ENCODE peak calls at places on chromosomes 4 and X, in four cellular contexts. J is psoas muscle, L is transverse colon, I is A549. T is an unnamed sample. For H3K4me1, the result is how much of the 10 kb centered on the place peaks cover.

GRCh38 chr4:499563-499962 is 553 bp downstream of the PIGG start:
- DNase-seq in J (no peak), L (no peak), I (no peak), T (no peak)

GRCh38 chrX:74419861-74420193 is 1.5 kb upstream of the SLC16A2 start:
- DNase-seq in J (no peak), L (no peak), I (no peak), T (peak)

GRCh38 chr4:98945297-98945850 is 16.4 kb upstream of the EIF4E start:
- DNase-seq in J (no peak), L (no peak), I (no peak), T (no peak)

GRCh38 chrX:130654409-130654970 is 248.5 kb downstream of the ENOX2 start:
- DNase-seq in J (no peak), L (no peak), I (no peak), T (no peak)

GRCh38 chr4:89765966-89766365 is 71.0 kb downstream of the SNCA start:
- DNase-seq in J (no peak), L (no peak), I (no peak), T (peak)

GRCh38 chrX:10509397-10509796 is 111.0 kb downstream of the MID1 start:
- DNase-seq in J (no peak), L (no peak), I (no peak), T (no peak)

GRCh38 chrX:72045141-72045540 is 86.6 kb downstream of the RTL5 start:
- DNase-seq in J (no peak), L (no peak), I (no peak), T (no peak)

GRCh38 chr4:38921151-38921550 is 53.5 kb downstream of the FAM114A1 start:
- DNase-seq in J (no peak), L (no peak), I (no peak), T (no peak)

GRCh38 chrX:65463550-65463949 is 71.0 kb downstream of the LAS1L start:
- DNase-seq in J (no peak), L (no peak), I (no peak), T (no peak)

GRCh38 chr4:86130160-86130933 is 229.5 kb downstream of the MAPK10 start:
- DNase-seq in J (no peak), L (no peak), I (no peak), T (no peak)

GRCh38 chr4:15657366-15657765 is 2.2 kb upstream of the FBXL5 start:
- DNase-seq in J (no peak), L (no peak), I (no peak), T (no peak)

GRCh38 chrX:69564665-69565064 is 51.2 kb upstream of the EDA start:
- DNase-seq in J (no peak), L (no peak), I (no peak), T (no peak)

GRCh38 chr4:106707776-106708603 is 328.1 kb downstream of the DKK2 start:
- DNase-seq in J (no peak), L (no peak), I (no peak), T (no peak)

GRCh38 chr4:85780664-85781063 is 305.7 kb downstream of the ARHGAP24 start:
- DNase-seq in J (no peak), L (no peak), I (no peak), T (no peak)

GRCh38 chrX:129600981-129601424 is 53.8 kb downstream of the APLN start:
- DNase-seq in J (no peak), L (no peak), I (peak), T (peak)

GRCh38 chrX:29530520-29530919 is 684.8 kb upstream of the MAGEB2 start:
- DNase-seq in J (no peak), L (no peak), I (no peak), T (no peak)

GRCh38 chr4:78876568-78877320 is 62.5 kb downstream of the PAQR3 start:
- DNase-seq in J (no peak), L (no peak), I (no peak), T (no peak)

GRCh38 chr4:168993724-168994510 is 16.1 kb downstream of the CBR4 start:
- DNase-seq in J (no peak), L (no peak), I (no peak), T (no peak)

GRCh38 chr4:7134737-7135388 is 57.5 kb upstream of the SORCS2 start:
- DNase-seq in J (peak), L (peak), I (no peak), T (peak)

GRCh38 chr4:1985780-1986577 is 22.8 kb downstream of the NELFA start:
- DNase-seq in J (no peak), L (no peak), I (no peak), T (no peak)

GRCh38 chr4:182492456-182492855 is 249.3 kb downstream of the TENM3 start:
- DNase-seq in J (no peak), L (no peak), I (no peak), T (no peak)

GRCh38 chrX:37910186-37910585 is 62.8 kb upstream of the DYNLT3 start:
- DNase-seq in J (no peak), L (no peak), I (no peak), T (no peak)

GRCh38 chrX:23493941-23494374 is 159.3 kb downstream of the PTCHD1 start:
- DNase-seq in J (no peak), L (no peak), I (no peak), T (no peak)

GRCh38 chr4:103199009-103199408 is 866 bp upstream of the CENPE start:
- DNase-seq in J (no peak), L (no peak), I (no peak), T (peak)

GRCh38 chrX:134664202-134664601 is 5.9 kb upstream of the PLAC1 start:
- DNase-seq in J (no peak), L (no peak), I (no peak), T (no peak)

GRCh38 chrX:110087485-110088356 is 84.8 kb downstream of the TMEM164 start:
- DNase-seq in J (peak), L (no peak), I (peak), T (no peak)

GRCh38 chr4:105140684-105141490 is 5.8 kb upstream of the TET2 start:
- DNase-seq in J (no peak), L (peak), I (peak), T (no peak)

GRCh38 chr4:74624351-74625151 is 169.8 kb downstream of the BTC start:
- DNase-seq in J (no peak), L (no peak), I (peak), T (no peak)

GRCh38 chr4:74665346-74665745 is 129.0 kb downstream of the BTC start:
- DNase-seq in J (no peak), L (no peak), I (no peak), T (no peak)

GRCh38 chr4:20428410-20429160 is 176.9 kb downstream of the SLIT2 start:
- DNase-seq in J (no peak), L (no peak), I (no peak), T (no peak)

GRCh38 chr4:150310159-150310895 is 232.1 kb downstream of the DCLK2 start:
- DNase-seq in J (no peak), L (no peak), I (no peak), T (no peak)

GRCh38 chrX:39613997-39614679 is 483.6 kb downstream of the BCOR start:
- DNase-seq in J (no peak), L (peak), I (no peak), T (no peak)

GRCh38 chr4:6437682-6438264 is 34.6 kb downstream of the PPP2R2C start:
- DNase-seq in J (no peak), L (no peak), I (no peak), T (no peak)

GRCh38 chr4:171169396-171169795 is 643.8 kb upstream of the GALNTL6 start:
- DNase-seq in J (no peak), L (no peak), I (no peak), T (no peak)

DNA sequence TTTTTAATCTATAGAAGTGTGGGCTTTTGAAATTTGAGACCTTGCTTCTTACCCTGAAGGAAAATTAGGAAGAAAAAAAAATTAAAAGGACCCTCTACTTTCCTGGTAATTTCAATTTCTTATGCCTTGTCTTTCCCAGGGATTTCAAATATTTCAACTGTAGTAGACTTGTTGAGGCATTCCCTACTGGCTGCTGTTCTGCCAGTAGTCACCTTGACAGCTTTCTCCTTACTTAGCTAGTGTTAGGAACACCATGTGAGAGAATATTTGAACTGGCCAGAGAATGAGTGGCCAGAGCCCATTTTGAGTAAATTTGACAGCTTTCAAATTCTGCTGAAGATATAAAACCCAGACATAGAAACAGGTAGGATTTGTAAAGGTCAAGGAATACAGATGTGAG is 24.0 kb upstream of the GBA3 start:
- DNase-seq in J (no peak), L (no peak), I (no peak), T (no peak)
- H3K4me3 ChIP-seq in J (no peak), L (no peak), I (no peak), T (no peak)

GRCh38 chr4:174870311-174870710 is 41.3 kb upstream of the GLRA3 start:
- DNase-seq in J (no peak), L (no peak), I (no peak), T (no peak)
- H3K4me1 ChIP-seq in J (under half), L (under half), I (under half), T (under half)

GRCh38 chr4:152352215-152352614 is 183.7 kb downstream of the FBXW7 start:
- DNase-seq in J (no peak), L (no peak), I (no peak), T (no peak)

GRCh38 chr4:152356428-152357034 is 179.4 kb downstream of the FBXW7 start:
- DNase-seq in J (no peak), L (no peak), I (no peak), T (no peak)

GRCh38 chr4:152348670-152349069 is 187.2 kb downstream of the FBXW7 start:
- DNase-seq in J (no peak), L (no peak), I (no peak), T (no peak)

GRCh38 chr4:152351080-152351479 is 184.8 kb downstream of the FBXW7 start:
- DNase-seq in J (no peak), L (no peak), I (no peak), T (no peak)

GRCh38 chr4:152352645-152353116 is 183.2 kb downstream of the FBXW7 start:
- DNase-seq in J (peak), L (peak), I (peak), T (peak)
- H3K4me3 ChIP-seq in J (peak), L (peak), I (peak), T (no peak)

GRCh38 chr4:153518637-153519384 is 52.7 kb downstream of the TMEM131L start:
- DNase-seq in J (no peak), L (no peak), I (no peak), T (no peak)
- H3K4me1 ChIP-seq in J (half or more), L (under half), I (under half), T (under half)

GRCh38 chrX:150577174-150577573 is 8.8 kb downstream of the MTM1 start:
- DNase-seq in J (no peak), L (no peak), I (no peak), T (no peak)

GRCh38 chrX:150573702-150574101 is 5.3 kb downstream of the MTM1 start:
- DNase-seq in J (no peak), L (peak), I (no peak), T (no peak)

GRCh38 chrX:150572206-150572605 is 3.8 kb downstream of the MTM1 start:
- DNase-seq in J (no peak), L (no peak), I (no peak), T (no peak)

GRCh38 chrX:150575415-150575814 is 7.0 kb downstream of the MTM1 start:
- DNase-seq in J (no peak), L (peak), I (no peak), T (no peak)

DNA sequence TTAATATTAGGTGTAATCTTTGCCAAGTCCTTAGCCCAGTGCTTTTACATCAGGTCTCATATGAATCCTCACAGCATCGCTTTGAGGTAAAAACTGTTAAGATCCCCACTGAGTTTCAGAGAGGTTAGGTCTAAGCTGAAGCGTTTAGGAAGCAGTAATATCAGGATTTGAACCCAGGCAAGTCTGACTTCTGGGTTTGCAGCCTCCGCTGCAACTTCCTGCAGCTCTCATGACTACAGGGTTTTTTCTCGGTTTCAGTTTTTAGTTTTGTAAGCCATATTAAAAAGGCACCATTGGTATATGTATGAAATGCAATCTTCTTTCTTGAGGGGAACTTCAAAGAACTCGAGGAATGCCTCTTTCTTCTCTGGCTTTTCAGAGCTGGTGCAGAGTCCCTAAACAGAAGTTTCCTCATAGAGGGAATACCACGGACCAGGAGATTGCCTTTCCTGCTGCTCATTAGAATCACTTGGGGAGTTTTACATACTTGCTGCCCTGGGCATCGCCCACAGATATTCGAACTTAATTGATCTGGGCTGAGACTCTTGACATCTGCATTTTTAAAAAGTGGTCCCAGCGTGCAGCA is 6.5 kb downstream of the MTM1 start:
- DNase-seq in J (no peak), L (no peak), I (no peak), T (no peak)
- H3K4me3 ChIP-seq in J (no peak), L (no peak), I (no peak), T (no peak)

DNA sequence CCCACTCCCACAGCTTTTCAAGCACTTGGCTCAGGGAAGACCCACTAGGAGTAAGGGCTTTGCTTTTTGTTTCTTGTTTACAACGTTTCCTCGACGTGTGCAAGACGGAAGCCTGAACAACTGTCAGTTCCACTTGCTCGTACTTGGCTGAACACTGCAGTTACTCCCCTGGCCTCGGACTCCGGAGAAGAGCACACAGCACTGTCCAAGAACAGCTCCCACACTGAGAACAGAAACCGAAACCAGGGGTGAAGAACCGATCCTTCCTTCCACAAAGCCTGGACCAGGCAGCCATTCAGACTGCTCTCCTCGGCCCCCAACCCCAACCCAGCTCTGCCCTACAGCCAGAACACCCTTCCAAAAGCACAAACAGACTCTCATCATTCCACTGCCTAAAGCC is 25.5 kb downstream of the IRF2 start:
- DNase-seq in J (peak), L (peak), I (no peak), T (no peak)
- H3K4me1 ChIP-seq in J (half or more), L (under half), I (under half), T (under half)

DNA sequence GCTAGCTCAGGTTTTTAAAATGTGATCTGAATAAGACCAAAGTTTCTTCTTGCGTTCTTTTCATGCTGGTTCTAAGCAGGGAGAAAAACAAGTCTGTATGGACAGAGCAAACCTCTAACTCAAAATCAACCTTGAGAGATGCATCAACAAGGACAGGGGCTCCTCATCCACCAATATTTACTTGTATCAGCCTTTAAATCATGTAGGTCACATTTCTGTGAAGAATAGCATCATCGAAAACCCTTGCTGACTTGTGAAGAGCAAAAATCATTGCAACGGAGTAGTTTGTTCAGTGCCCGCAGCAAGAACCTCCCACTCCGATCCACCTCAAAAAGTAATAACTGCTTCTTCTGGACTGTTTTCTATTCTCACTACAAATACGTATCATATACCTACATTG is 1.2 kb downstream of the ATP10D start:
- DNase-seq in J (no peak), L (no peak), I (no peak), T (no peak)
- H3K4me3 ChIP-seq in J (peak), L (peak), I (peak), T (no peak)

DNA sequence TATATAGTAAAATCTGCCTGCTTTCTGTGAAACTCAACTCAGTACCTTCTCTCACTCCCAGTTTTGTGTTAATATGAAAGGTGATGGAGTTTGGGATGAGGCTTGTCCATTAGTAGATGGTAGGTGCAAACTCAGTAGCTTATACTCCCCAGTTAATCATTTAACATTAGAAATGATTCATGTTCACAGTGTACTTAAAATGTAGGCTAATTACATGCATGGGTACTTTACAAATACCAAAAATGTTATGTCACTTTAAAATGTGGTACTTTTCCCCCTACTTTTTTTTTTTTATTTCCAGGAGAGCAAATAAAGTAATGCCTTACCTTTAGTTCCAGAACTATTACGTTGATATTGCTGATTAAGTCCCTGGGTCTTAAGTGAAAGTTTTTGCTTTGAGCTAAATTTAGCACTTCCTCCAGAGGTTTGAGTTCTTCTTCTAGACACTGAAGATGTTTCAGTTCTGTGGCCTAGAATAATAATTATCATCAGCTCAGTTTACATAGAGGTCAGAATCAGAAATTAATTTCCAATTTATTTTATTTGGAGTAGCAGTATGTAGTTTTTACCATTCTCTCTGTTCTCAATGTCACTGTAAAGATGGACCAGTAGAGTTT is 3.0 kb downstream of the IL2 start:
- DNase-seq in J (no peak), L (no peak), I (no peak), T (no peak)
- H3K4me1 ChIP-seq in J (under half), L (under half), I (under half), T (under half)